ENCODE peak calls at places on chromosomes 11 and 22, in four cellular contexts. E, V, T and B are unnamed samples.

GRCh38 chr11:83069441-83070043 is 2.2 kb downstream of the RAB30 start:
- DNase-seq in E (no peak), T (no peak), V (no peak), B (no peak)

GRCh38 chr11:65927904-65928397 is 8.7 kb downstream of the DRAP1 start:
- DNase-seq in E (peak), T (no peak), V (no peak), B (peak)

GRCh38 chr11:28146123-28146751 is 38.0 kb downstream of the METTL15 start:
- DNase-seq in E (peak), T (peak), V (peak), B (no peak)

GRCh38 chr11:69554849-69555248 is 73.4 kb downstream of the LINC01488 start:
- DNase-seq in E (no peak), T (peak), V (no peak), B (no peak)

GRCh38 chr11:70399681-70400112 is 1.4 kb downstream of the CTTN start:
- DNase-seq in E (peak), T (peak), V (peak), B (no peak)

GRCh38 chr11:35553831-35554230 is 28.4 kb upstream of the PAMR1 start:
- DNase-seq in T (no peak), E (peak), V (peak), B (no peak)

GRCh38 chr11:126547161-126547560 is 191.7 kb downstream of the ST3GAL4 start:
- DNase-seq in V (peak), E (peak), T (no peak), B (no peak)

GRCh38 chr11:117931971-117932370 is 2.8 kb upstream of the TMPRSS13 start:
- DNase-seq in E (no peak), T (no peak), V (no peak), B (no peak)

GRCh38 chr11:67389477-67389876 is 2.3 kb upstream of the RAD9A start:
- DNase-seq in T (peak), E (no peak), V (no peak), B (no peak)

GRCh38 chr11:616320-617220 is 820 bp upstream of the IRF7 start:
- DNase-seq in E (no peak), T (no peak), V (no peak), B (no peak)

GRCh38 chr11:614091-614582 is 1.6 kb downstream of the IRF7 start:
- DNase-seq in T (no peak), V (no peak), E (no peak), B (no peak)

GRCh38 chr11:615453-616319 is at the start of gene IRF7:
- DNase-seq in T (no peak), V (peak), E (peak), B (peak)

GRCh38 chr11:613369-613968 is 2.3 kb downstream of the IRF7 start:
- DNase-seq in E (peak), T (no peak), V (peak), B (peak)

GRCh38 chr11:614583-615452 is 932 bp downstream of the IRF7 start:
- DNase-seq in T (no peak), V (no peak), E (no peak), B (no peak)
- H3K4me3 ChIP-seq in T (no peak), V (peak), E (peak), B (peak)

GRCh38 chr11:128892866-128893565 is 1.9 kb downstream of the KCNJ5 start:
- DNase-seq in T (no peak), E (no peak), V (no peak), B (no peak)

GRCh38 chr11:128891912-128892398 is 799 bp downstream of the KCNJ5 start:
- DNase-seq in T (no peak), E (no peak), V (no peak), B (no peak)

GRCh38 chr11:128890216-128890542 is 977 bp upstream of the KCNJ5 start:
- DNase-seq in T (no peak), V (no peak), E (no peak), B (no peak)

GRCh38 chr11:128890543-128891409 is at the start of gene KCNJ5:
- DNase-seq in V (no peak), T (no peak), E (no peak), B (no peak)

GRCh38 chr11:128891410-128891861 is 280 bp downstream of the KCNJ5 start:
- DNase-seq in E (peak), V (no peak), T (no peak), B (no peak)
- H3K4me3 ChIP-seq in E (peak), V (peak), T (no peak), B (no peak)

GRCh38 chr11:92227233-92227593 is 2.6 kb downstream of the FAT3 start:
- DNase-seq in E (no peak), V (no peak), T (no peak), B (no peak)

GRCh38 chr11:92225206-92225562 is 566 bp downstream of the FAT3 start:
- DNase-seq in E (no peak), T (no peak), V (no peak), B (no peak)

GRCh38 chr11:92225563-92226308 is 1.1 kb downstream of the FAT3 start:
- DNase-seq in E (peak), V (peak), T (no peak), B (no peak)

GRCh38 chr11:92227954-92228935 is 3.6 kb downstream of the FAT3 start:
- DNase-seq in V (no peak), E (peak), T (no peak), B (no peak)

DNA sequence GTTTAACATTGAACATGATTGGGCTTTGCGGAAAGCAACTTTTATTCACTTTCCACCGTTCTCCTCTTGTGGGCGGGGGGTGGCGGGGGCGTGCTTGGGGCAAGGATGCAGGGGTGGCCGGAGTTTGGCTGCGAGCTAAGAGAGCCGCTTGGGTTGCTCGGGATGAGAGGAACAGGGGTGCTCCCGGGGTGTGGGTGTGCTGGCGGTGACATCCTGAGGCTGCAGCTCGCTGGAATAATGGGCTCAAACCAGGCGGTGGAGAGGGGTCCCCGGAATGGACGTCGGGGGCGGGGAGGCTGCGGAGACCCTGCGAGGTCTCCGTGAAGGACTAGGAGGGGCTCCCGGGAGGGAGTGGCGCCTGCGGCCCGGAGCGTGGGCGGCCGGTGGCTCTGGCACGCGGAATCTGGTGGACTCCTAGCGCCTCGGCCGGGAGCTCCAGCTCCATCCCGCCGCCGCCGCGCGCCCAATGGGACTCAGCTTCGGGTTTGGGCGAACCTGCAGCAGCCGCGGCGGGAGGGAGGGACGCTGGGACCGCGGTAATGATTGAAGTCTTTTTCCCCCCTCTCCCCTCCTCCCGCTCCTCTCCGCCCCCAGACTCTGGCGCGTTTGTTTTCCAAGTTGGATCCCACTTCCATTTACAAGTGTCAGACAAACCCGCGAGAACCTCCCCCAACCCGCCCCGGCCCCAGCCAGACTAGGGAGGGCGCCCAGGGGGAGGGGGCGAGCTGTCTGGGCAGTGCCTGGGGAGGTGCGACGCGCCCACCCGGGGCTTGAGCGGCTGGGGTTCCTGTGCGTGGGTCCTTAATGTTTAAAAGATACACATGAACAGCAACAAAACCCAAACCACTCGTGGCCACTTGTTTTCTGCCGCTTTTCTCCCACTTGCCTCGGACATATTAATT is 2.0 kb downstream of the FAT3 start:
- DNase-seq in E (peak), V (peak), T (no peak), B (no peak)
- H3K4me3 ChIP-seq in E (peak), V (no peak), T (no peak), B (no peak)

GRCh38 chr22:18110194-18110943 is at the start of gene TUBA8:
- DNase-seq in V (peak), T (no peak), E (peak), B (no peak)

GRCh38 chr22:18110944-18111758 is 542 bp downstream of the TUBA8 start:
- DNase-seq in V (no peak), T (no peak), E (no peak), B (no peak)

GRCh38 chr22:18112440-18112839 is 1.8 kb downstream of the TUBA8 start:
- DNase-seq in E (no peak), V (no peak), T (no peak), B (no peak)

GRCh38 chr22:18113680-18114394 is 3.2 kb downstream of the TUBA8 start:
- DNase-seq in T (no peak), V (no peak), E (no peak), B (peak)

DNA sequence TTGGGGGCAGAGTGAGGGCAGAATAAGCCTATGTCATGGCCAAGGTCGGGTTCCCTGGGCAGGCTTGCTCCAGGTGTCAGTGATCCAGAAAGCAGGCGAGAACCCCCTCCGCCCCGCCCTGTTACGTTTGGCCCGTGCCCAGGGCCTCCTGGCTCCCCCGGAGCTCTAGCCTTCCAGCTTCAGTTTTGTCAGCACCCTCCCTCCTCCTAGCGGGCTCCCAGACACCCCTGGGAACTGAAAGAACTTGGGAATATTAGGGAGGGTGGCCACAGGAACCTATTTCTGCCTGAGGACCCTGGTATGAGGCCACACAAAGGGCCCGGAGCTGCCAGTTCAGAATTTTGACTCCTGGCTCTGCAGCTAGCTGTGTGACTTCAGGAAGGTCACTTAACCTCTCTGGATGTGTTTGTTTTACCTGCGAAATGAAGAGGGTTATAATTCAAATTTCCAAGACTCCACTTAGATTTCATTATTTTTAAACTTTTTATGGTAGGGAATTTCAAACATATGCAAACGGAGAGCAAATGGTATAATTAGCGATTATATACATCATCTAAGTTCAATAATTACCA is 1.2 kb downstream of the TUBA8 start:
- DNase-seq in T (no peak), V (no peak), E (no peak), B (no peak)
- H3K4me3 ChIP-seq in T (no peak), V (no peak), E (no peak), B (no peak)

DNA sequence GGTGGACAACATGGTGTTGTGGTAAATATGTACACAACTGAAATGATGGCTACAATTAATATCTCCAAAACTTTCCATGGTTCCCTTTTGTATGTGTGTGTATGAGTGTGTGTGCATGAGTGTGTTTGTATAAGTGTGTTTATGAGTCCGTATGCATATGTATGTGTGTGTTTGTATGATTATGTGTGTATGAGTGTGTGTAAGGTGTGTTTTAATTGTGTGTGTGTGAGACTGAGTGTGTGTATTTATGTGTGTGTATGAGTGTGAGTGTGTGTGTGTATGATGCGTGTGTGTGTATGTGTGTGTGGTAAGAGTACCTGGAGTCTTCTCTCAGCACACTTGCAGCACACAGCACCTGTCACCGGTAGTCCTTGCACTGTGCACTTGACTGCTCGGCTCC is 7.8 kb downstream of the KRTAP5-9 start:
- DNase-seq in T (no peak), E (no peak), V (no peak), B (no peak)
- H3K4me3 ChIP-seq in T (no peak), E (no peak), V (no peak), B (no peak)

GRCh38 chr11:858053-858992 is 15.7 kb downstream of the TSPAN4 start:
- DNase-seq in V (no peak), E (no peak), T (no peak), B (no peak)
- H3K4me3 ChIP-seq in V (no peak), E (no peak), T (no peak), B (no peak)

GRCh38 chr11:46367244-46367915 is 14.1 kb upstream of the MDK start:
- DNase-seq in T (peak), V (peak), E (peak), B (peak)
- H3K4me3 ChIP-seq in T (no peak), V (no peak), E (no peak), B (no peak)

GRCh38 chr11:119434531-119435330 is 11.8 kb upstream of the THY1 start:
- DNase-seq in V (no peak), E (no peak), T (no peak), B (peak)

GRCh38 chr11:119433369-119433749 is 10.4 kb upstream of the THY1 start:
- DNase-seq in V (peak), E (peak), T (no peak), B (no peak)

GRCh38 chr11:119436093-119436492 is 13.1 kb upstream of the THY1 start:
- DNase-seq in T (no peak), V (no peak), E (no peak), B (no peak)

GRCh38 chr11:119431523-119431922 is 8.6 kb upstream of the THY1 start:
- DNase-seq in E (no peak), T (no peak), V (no peak), B (no peak)

GRCh38 chr11:119432484-119433368 is 9.8 kb upstream of the THY1 start:
- DNase-seq in E (peak), V (peak), T (no peak), B (no peak)
- H3K4me3 ChIP-seq in E (peak), V (no peak), T (no peak), B (no peak)

GRCh38 chr22:42664976-42665831 is 16.0 kb upstream of the CYB5R3 start:
- DNase-seq in E (no peak), T (no peak), V (no peak), B (no peak)
- H3K4me3 ChIP-seq in E (no peak), T (no peak), V (no peak), B (no peak)

GRCh38 chr22:41957941-41958556 is 6.1 kb downstream of the SMIM45 start:
- DNase-seq in T (no peak), E (no peak), V (no peak), B (no peak)
- H3K4me3 ChIP-seq in T (no peak), E (no peak), V (no peak), B (peak)